ENCODE peak calls at places on chromosomes 6 and 20, in six cellular contexts. U is activated effector memory CD4-positive, alpha-beta T cell treated with Interleukin-2 at 50 U/mL for 16 hours; S is stimulated activated CD8-positive, alpha-beta memory T cell treated with anti-CD3 and anti-CD28 coated beads, Interleukin-7, amount 100 ng/mL, for 4 hours; B is right atrium auricular region; H is EH; F is HFFc6. T is an unnamed sample.
A peak's percentile ranks its signal among the peaks of the same experiment; 100 is the strongest.

GRCh38 chr20:7147220-7147601 is 379.7 kb downstream of the BMP2 start:
- DNase-seq in U (no peak), S (no peak), B (no peak), H (no peak), F (no peak), T (no peak)

GRCh38 chr6:161168281-161168891 is 105.5 kb downstream of the AGPAT4 start:
- DNase-seq in U (no peak), S (no peak), B (peak; percentile 54), H (peak; percentile 94), F (peak; percentile 95), T (no peak)

GRCh38 chr20:37615507-37616425 is 78.1 kb upstream of the CTNNBL1 start:
- DNase-seq in U (peak; percentile 29), S (peak; percentile 50), B (no peak), H (no peak), F (peak; percentile 5), T (no peak)

GRCh38 chr6:73585566-73586415 is 65.0 kb upstream of the EEF1A1 start:
- DNase-seq in U (peak; percentile 6), S (peak; percentile 27), B (no peak), H (peak; percentile 86), F (peak; percentile 70), T (no peak)

GRCh38 chr6:135627092-135627715 is 129.7 kb upstream of the AHI1 start:
- DNase-seq in U (no peak), S (no peak), B (no peak), H (no peak), F (no peak), T (no peak)

GRCh38 chr6:5507056-5507722 is 245.9 kb downstream of the FARS2 start:
- DNase-seq in U (no peak), S (no peak), B (no peak), H (no peak), F (no peak), T (peak; percentile 55)

GRCh38 chr6:31270788-31271640 is 878 bp downstream of the HLA-C start:
- DNase-seq in U (no peak), S (peak; percentile 42), B (peak; percentile 72), H (peak; percentile 73), F (no peak), T (no peak)

GRCh38 chr20:4112490-4113420 is 97.4 kb upstream of the RNF24 start:
- DNase-seq in U (no peak), S (no peak), B (no peak), H (peak; percentile 70), F (peak; percentile 28), T (no peak)

GRCh38 chr20:63246490-63247284 is 7.6 kb downstream of the NKAIN4 start:
- DNase-seq in U (no peak), S (no peak), B (no peak), H (no peak), F (no peak), T (no peak)

GRCh38 chr6:18543061-18543460 is 155.9 kb downstream of the RNF144B start:
- DNase-seq in U (no peak), S (no peak), B (no peak), H (no peak), F (no peak), T (no peak)

GRCh38 chr6:151445482-151445881 is 6.4 kb downstream of the RMND1 start:
- DNase-seq in U (no peak), S (no peak), B (no peak), H (peak; percentile 92), F (peak; percentile 77), T (no peak)

GRCh38 chr20:15818651-15819071 is 754.6 kb downstream of the KIF16B start:
- DNase-seq in U (no peak), S (no peak), B (no peak), H (no peak), F (no peak), T (no peak)

GRCh38 chr6:144341831-144342527 is 56.8 kb downstream of the UTRN start:
- DNase-seq in U (no peak), S (no peak), B (no peak), H (no peak), F (no peak), T (peak; percentile 24)

GRCh38 chr6:48564036-48564820 is 453.2 kb upstream of the PTCHD4 start:
- DNase-seq in U (no peak), S (no peak), B (no peak), H (no peak), F (no peak), T (no peak)

GRCh38 chr20:36523341-36523740 is 18.0 kb upstream of the MYL9 start:
- DNase-seq in U (no peak), S (no peak), B (no peak), H (no peak), F (no peak), T (no peak)

GRCh38 chr6:133396225-133396624 is 155.1 kb downstream of the EYA4 start:
- DNase-seq in U (no peak), S (no peak), B (no peak), H (no peak), F (no peak), T (no peak)

GRCh38 chr6:6696867-6697531 is 108.5 kb downstream of the LY86 start:
- DNase-seq in U (no peak), S (no peak), B (peak; percentile 72), H (peak; percentile 47), F (peak; percentile 18), T (no peak)

GRCh38 chr20:2837561-2837960 is 2.9 kb downstream of the PCED1A start:
- DNase-seq in U (no peak), S (no peak), B (no peak), H (no peak), F (no peak), T (no peak)

GRCh38 chr6:37188962-37189510 is 19.1 kb downstream of the PIM1 start:
- DNase-seq in U (no peak), S (no peak), B (no peak), H (peak; percentile 59), F (peak; percentile 10), T (no peak)

GRCh38 chr6:54801669-54802068 is 44.9 kb upstream of the FAM83B start:
- DNase-seq in U (no peak), S (no peak), B (no peak), H (peak; percentile 63), F (peak; percentile 60), T (no peak)

GRCh38 chr6:44363377-44363926 is 21.0 kb downstream of the SPATS1 start:
- DNase-seq in U (no peak), S (no peak), B (no peak), H (no peak), F (no peak), T (no peak)

GRCh38 chr6:4459032-4459431 is 317.2 kb upstream of the CDYL start:
- DNase-seq in U (no peak), S (no peak), B (peak; percentile 62), H (peak; percentile 75), F (peak; percentile 55), T (peak; percentile 84)

GRCh38 chr6:103820148-103820547 is 1039.6 kb downstream of the HACE1 start:
- DNase-seq in U (no peak), S (no peak), B (no peak), H (no peak), F (no peak), T (no peak)

GRCh38 chr6:52644246-52644645 is 26.7 kb upstream of the TMEM14A start:
- DNase-seq in U (no peak), S (no peak), B (no peak), H (no peak), F (no peak), T (no peak)

GRCh38 chr6:31299511-31299910 is 27.6 kb upstream of the HLA-C start:
- DNase-seq in U (no peak), S (no peak), B (no peak), H (no peak), F (no peak), T (no peak)

GRCh38 chr6:26043389-26044139 is 43.7 kb upstream of the HFE start:
- DNase-seq in U (peak; percentile 54), S (no peak), B (peak; percentile 81), H (peak; percentile 98), F (peak; percentile 99), T (peak; percentile 95)

GRCh38 chr6:41576667-41577066 is 30.5 kb downstream of the FOXP4 start:
- DNase-seq in U (no peak), S (no peak), B (no peak), H (no peak), F (no peak), T (no peak)

T was measured in esophagus muscularis mucosa.